ENCODE peak calls at places on chromosomes 13 and 19, in four cellular contexts. One of them, this sample, is unnamed.

GRCh38 chr13:44237276-44237767 is 136.3 kb upstream of the SERP2 start:
- DNase-seq in naive thymus-derived CD8-positive, alpha-beta T cell: no peak
- DNase-seq in stimulated activated CD4-positive, alpha-beta T cell treated with anti-CD3 and anti-CD28 coated beads, Interleukin-4, amount 100 ng/mL, for 4 hours: no peak
- DNase-seq in B cell: no peak
- DNase-seq in this sample: no peak

GRCh38 chr19:1862424-1863307 is 713 bp downstream of the KLF16 start:
- DNase-seq in stimulated activated CD4-positive, alpha-beta T cell treated with anti-CD3 and anti-CD28 coated beads, Interleukin-4, amount 100 ng/mL, for 4 hours: peak
- DNase-seq in B cell: no peak
- DNase-seq in naive thymus-derived CD8-positive, alpha-beta T cell: peak
- DNase-seq in this sample: peak

GRCh38 chr19:5567360-5567970 is at the start of gene TINCR:
- DNase-seq in stimulated activated CD4-positive, alpha-beta T cell treated with anti-CD3 and anti-CD28 coated beads, Interleukin-4, amount 100 ng/mL, for 4 hours: no peak
- DNase-seq in B cell: no peak
- DNase-seq in naive thymus-derived CD8-positive, alpha-beta T cell: no peak
- DNase-seq in this sample: no peak

GRCh38 chr19:7868671-7869452 is 5.3 kb downstream of the PRR36 start:
- DNase-seq in B cell: peak
- DNase-seq in stimulated activated CD4-positive, alpha-beta T cell treated with anti-CD3 and anti-CD28 coated beads, Interleukin-4, amount 100 ng/mL, for 4 hours: peak
- DNase-seq in naive thymus-derived CD8-positive, alpha-beta T cell: no peak
- DNase-seq in this sample: no peak

GRCh38 chr19:38841787-38842438 is 7.9 kb downstream of the HNRNPL start:
- DNase-seq in B cell: no peak
- DNase-seq in stimulated activated CD4-positive, alpha-beta T cell treated with anti-CD3 and anti-CD28 coated beads, Interleukin-4, amount 100 ng/mL, for 4 hours: no peak
- DNase-seq in naive thymus-derived CD8-positive, alpha-beta T cell: peak
- DNase-seq in this sample: peak

GRCh38 chr13:110108348-110109139 is 198.4 kb downstream of the COL4A1 start:
- DNase-seq in naive thymus-derived CD8-positive, alpha-beta T cell: no peak
- DNase-seq in stimulated activated CD4-positive, alpha-beta T cell treated with anti-CD3 and anti-CD28 coated beads, Interleukin-4, amount 100 ng/mL, for 4 hours: no peak
- DNase-seq in B cell: no peak
- DNase-seq in this sample: no peak

GRCh38 chr13:43831088-43831487 is 44.3 kb upstream of the ENOX1 start:
- DNase-seq in B cell: no peak
- DNase-seq in stimulated activated CD4-positive, alpha-beta T cell treated with anti-CD3 and anti-CD28 coated beads, Interleukin-4, amount 100 ng/mL, for 4 hours: no peak
- DNase-seq in naive thymus-derived CD8-positive, alpha-beta T cell: no peak
- DNase-seq in this sample: no peak

GRCh38 chr13:35992964-35993363 is 138.2 kb downstream of the DCLK1 start:
- DNase-seq in stimulated activated CD4-positive, alpha-beta T cell treated with anti-CD3 and anti-CD28 coated beads, Interleukin-4, amount 100 ng/mL, for 4 hours: no peak
- DNase-seq in naive thymus-derived CD8-positive, alpha-beta T cell: no peak
- DNase-seq in B cell: no peak
- DNase-seq in this sample: no peak

GRCh38 chr19:18729933-18730530 is 46.6 kb downstream of the CRTC1 start:
- DNase-seq in naive thymus-derived CD8-positive, alpha-beta T cell: no peak
- DNase-seq in B cell: no peak
- DNase-seq in stimulated activated CD4-positive, alpha-beta T cell treated with anti-CD3 and anti-CD28 coated beads, Interleukin-4, amount 100 ng/mL, for 4 hours: no peak
- DNase-seq in this sample: no peak

GRCh38 chr13:110447801-110448200 is 113.7 kb downstream of the RAB20 start:
- DNase-seq in B cell: no peak
- DNase-seq in stimulated activated CD4-positive, alpha-beta T cell treated with anti-CD3 and anti-CD28 coated beads, Interleukin-4, amount 100 ng/mL, for 4 hours: no peak
- DNase-seq in naive thymus-derived CD8-positive, alpha-beta T cell: no peak
- DNase-seq in this sample: no peak

GRCh38 chr13:75416327-75417005 is 65.5 kb downstream of the TBC1D4 start:
- DNase-seq in B cell: no peak
- DNase-seq in stimulated activated CD4-positive, alpha-beta T cell treated with anti-CD3 and anti-CD28 coated beads, Interleukin-4, amount 100 ng/mL, for 4 hours: no peak
- DNase-seq in naive thymus-derived CD8-positive, alpha-beta T cell: no peak
- DNase-seq in this sample: no peak

GRCh38 chr13:60112771-60113170 is 51.0 kb downstream of the DIAPH3 start:
- DNase-seq in naive thymus-derived CD8-positive, alpha-beta T cell: no peak
- DNase-seq in stimulated activated CD4-positive, alpha-beta T cell treated with anti-CD3 and anti-CD28 coated beads, Interleukin-4, amount 100 ng/mL, for 4 hours: no peak
- DNase-seq in B cell: no peak
- DNase-seq in this sample: no peak

GRCh38 chr13:113355621-113356020 is 8.3 kb downstream of the GRTP1 start:
- DNase-seq in B cell: no peak
- DNase-seq in stimulated activated CD4-positive, alpha-beta T cell treated with anti-CD3 and anti-CD28 coated beads, Interleukin-4, amount 100 ng/mL, for 4 hours: no peak
- DNase-seq in naive thymus-derived CD8-positive, alpha-beta T cell: no peak
- DNase-seq in this sample: no peak

GRCh38 chr19:11145147-11145924 is 10.2 kb downstream of the SPC24 start:
- DNase-seq in stimulated activated CD4-positive, alpha-beta T cell treated with anti-CD3 and anti-CD28 coated beads, Interleukin-4, amount 100 ng/mL, for 4 hours: no peak
- DNase-seq in B cell: no peak
- DNase-seq in naive thymus-derived CD8-positive, alpha-beta T cell: no peak
- DNase-seq in this sample: no peak

GRCh38 chr19:39203372-39204341 is at the start of gene SYCN:
- DNase-seq in B cell: no peak
- DNase-seq in stimulated activated CD4-positive, alpha-beta T cell treated with anti-CD3 and anti-CD28 coated beads, Interleukin-4, amount 100 ng/mL, for 4 hours: no peak
- DNase-seq in naive thymus-derived CD8-positive, alpha-beta T cell: no peak
- DNase-seq in this sample: no peak

GRCh38 chr19:32921624-32922023 is 50.1 kb downstream of the CEP89 start:
- DNase-seq in B cell: no peak
- DNase-seq in stimulated activated CD4-positive, alpha-beta T cell treated with anti-CD3 and anti-CD28 coated beads, Interleukin-4, amount 100 ng/mL, for 4 hours: no peak
- DNase-seq in naive thymus-derived CD8-positive, alpha-beta T cell: no peak
- DNase-seq in this sample: no peak

GRCh38 chr13:36029171-36029570 is 102.0 kb downstream of the DCLK1 start:
- DNase-seq in B cell: no peak
- DNase-seq in naive thymus-derived CD8-positive, alpha-beta T cell: no peak
- DNase-seq in stimulated activated CD4-positive, alpha-beta T cell treated with anti-CD3 and anti-CD28 coated beads, Interleukin-4, amount 100 ng/mL, for 4 hours: no peak
- DNase-seq in this sample: no peak

GRCh38 chr19:58304255-58304654 is 922 bp upstream of the ERVK3-1 start:
- DNase-seq in stimulated activated CD4-positive, alpha-beta T cell treated with anti-CD3 and anti-CD28 coated beads, Interleukin-4, amount 100 ng/mL, for 4 hours: no peak
- DNase-seq in naive thymus-derived CD8-positive, alpha-beta T cell: no peak
- DNase-seq in B cell: no peak
- DNase-seq in this sample: no peak

GRCh38 chr13:80359459-80360297 is 18.8 kb upstream of the SPRY2 start:
- DNase-seq in naive thymus-derived CD8-positive, alpha-beta T cell: no peak
- DNase-seq in stimulated activated CD4-positive, alpha-beta T cell treated with anti-CD3 and anti-CD28 coated beads, Interleukin-4, amount 100 ng/mL, for 4 hours: no peak
- DNase-seq in B cell: no peak
- DNase-seq in this sample: no peak

GRCh38 chr13:26971990-26972888 is 199.4 kb downstream of the USP12 start:
- DNase-seq in stimulated activated CD4-positive, alpha-beta T cell treated with anti-CD3 and anti-CD28 coated beads, Interleukin-4, amount 100 ng/mL, for 4 hours: peak
- DNase-seq in naive thymus-derived CD8-positive, alpha-beta T cell: no peak
- DNase-seq in B cell: no peak
- DNase-seq in this sample: peak

GRCh38 chr13:97259787-97260641 is 37.9 kb downstream of the MBNL2 start:
- DNase-seq in naive thymus-derived CD8-positive, alpha-beta T cell: no peak
- DNase-seq in stimulated activated CD4-positive, alpha-beta T cell treated with anti-CD3 and anti-CD28 coated beads, Interleukin-4, amount 100 ng/mL, for 4 hours: no peak
- DNase-seq in B cell: no peak
- DNase-seq in this sample: no peak

GRCh38 chr13:43245374-43245964 is 222.1 kb downstream of the DNAJC15 start:
- DNase-seq in B cell: no peak
- DNase-seq in stimulated activated CD4-positive, alpha-beta T cell treated with anti-CD3 and anti-CD28 coated beads, Interleukin-4, amount 100 ng/mL, for 4 hours: no peak
- DNase-seq in naive thymus-derived CD8-positive, alpha-beta T cell: no peak
- DNase-seq in this sample: no peak

GRCh38 chr19:18832331-18833140 is 777 bp downstream of the UPF1 start:
- DNase-seq in stimulated activated CD4-positive, alpha-beta T cell treated with anti-CD3 and anti-CD28 coated beads, Interleukin-4, amount 100 ng/mL, for 4 hours: peak
- DNase-seq in B cell: peak
- DNase-seq in naive thymus-derived CD8-positive, alpha-beta T cell: no peak
- DNase-seq in this sample: no peak

GRCh38 chr13:36769545-36769944 is 49.5 kb upstream of the RFXAP start:
- DNase-seq in stimulated activated CD4-positive, alpha-beta T cell treated with anti-CD3 and anti-CD28 coated beads, Interleukin-4, amount 100 ng/mL, for 4 hours: no peak
- DNase-seq in B cell: no peak
- DNase-seq in naive thymus-derived CD8-positive, alpha-beta T cell: no peak
- DNase-seq in this sample: no peak

GRCh38 chr13:41384749-41385503 is 72.4 kb upstream of the RGCC start:
- DNase-seq in naive thymus-derived CD8-positive, alpha-beta T cell: no peak
- DNase-seq in stimulated activated CD4-positive, alpha-beta T cell treated with anti-CD3 and anti-CD28 coated beads, Interleukin-4, amount 100 ng/mL, for 4 hours: no peak
- DNase-seq in B cell: no peak
- DNase-seq in this sample: no peak

GRCh38 chr13:106118996-106119395 is 416.5 kb downstream of the EFNB2 start:
- DNase-seq in B cell: no peak
- DNase-seq in naive thymus-derived CD8-positive, alpha-beta T cell: no peak
- DNase-seq in stimulated activated CD4-positive, alpha-beta T cell treated with anti-CD3 and anti-CD28 coated beads, Interleukin-4, amount 100 ng/mL, for 4 hours: no peak
- DNase-seq in this sample: no peak

GRCh38 chr19:57319869-57320179 is 448 bp upstream of the ZNF543 start:
- DNase-seq in naive thymus-derived CD8-positive, alpha-beta T cell: no peak
- DNase-seq in B cell: no peak
- DNase-seq in stimulated activated CD4-positive, alpha-beta T cell treated with anti-CD3 and anti-CD28 coated beads, Interleukin-4, amount 100 ng/mL, for 4 hours: no peak
- DNase-seq in this sample: no peak

GRCh38 chr19:8614455-8614854 is 3.9 kb upstream of the ADAMTS10 start:
- DNase-seq in B cell: no peak
- DNase-seq in naive thymus-derived CD8-positive, alpha-beta T cell: no peak
- DNase-seq in stimulated activated CD4-positive, alpha-beta T cell treated with anti-CD3 and anti-CD28 coated beads, Interleukin-4, amount 100 ng/mL, for 4 hours: no peak
- DNase-seq in this sample: no peak

GRCh38 chr13:55155046-55155445 is 1985.7 kb upstream of the PRR20A start:
- DNase-seq in stimulated activated CD4-positive, alpha-beta T cell treated with anti-CD3 and anti-CD28 coated beads, Interleukin-4, amount 100 ng/mL, for 4 hours: no peak
- DNase-seq in B cell: no peak
- DNase-seq in naive thymus-derived CD8-positive, alpha-beta T cell: no peak
- DNase-seq in this sample: no peak

GRCh38 chr13:99955747-99956472 is 15.7 kb downstream of the ZIC5 start:
- DNase-seq in B cell: no peak
- DNase-seq in stimulated activated CD4-positive, alpha-beta T cell treated with anti-CD3 and anti-CD28 coated beads, Interleukin-4, amount 100 ng/mL, for 4 hours: no peak
- DNase-seq in naive thymus-derived CD8-positive, alpha-beta T cell: no peak
- DNase-seq in this sample: no peak

GRCh38 chr13:23753523-23753922 is 135.7 kb downstream of the MIPEP start:
- DNase-seq in stimulated activated CD4-positive, alpha-beta T cell treated with anti-CD3 and anti-CD28 coated beads, Interleukin-4, amount 100 ng/mL, for 4 hours: no peak
- DNase-seq in naive thymus-derived CD8-positive, alpha-beta T cell: no peak
- DNase-seq in B cell: no peak
- DNase-seq in this sample: no peak

GRCh38 chr13:34611678-34612077 is 330.4 kb upstream of the NBEA start:
- DNase-seq in naive thymus-derived CD8-positive, alpha-beta T cell: no peak
- DNase-seq in B cell: no peak
- DNase-seq in stimulated activated CD4-positive, alpha-beta T cell treated with anti-CD3 and anti-CD28 coated beads, Interleukin-4, amount 100 ng/mL, for 4 hours: no peak
- DNase-seq in this sample: no peak

GRCh38 chr13:68347220-68347619 is 1117.1 kb upstream of the PCDH9 start:
- DNase-seq in naive thymus-derived CD8-positive, alpha-beta T cell: no peak
- DNase-seq in stimulated activated CD4-positive, alpha-beta T cell treated with anti-CD3 and anti-CD28 coated beads, Interleukin-4, amount 100 ng/mL, for 4 hours: no peak
- DNase-seq in B cell: no peak
- DNase-seq in this sample: no peak

GRCh38 chr13:25085125-25085742 is 10.7 kb upstream of the PABPC3 start:
- DNase-seq in B cell: no peak
- DNase-seq in stimulated activated CD4-positive, alpha-beta T cell treated with anti-CD3 and anti-CD28 coated beads, Interleukin-4, amount 100 ng/mL, for 4 hours: no peak
- DNase-seq in naive thymus-derived CD8-positive, alpha-beta T cell: no peak
- DNase-seq in this sample: no peak

GRCh38 chr19:28472843-28473242 is 740.1 kb downstream of the UQCRFS1 start:
- DNase-seq in naive thymus-derived CD8-positive, alpha-beta T cell: no peak
- DNase-seq in stimulated activated CD4-positive, alpha-beta T cell treated with anti-CD3 and anti-CD28 coated beads, Interleukin-4, amount 100 ng/mL, for 4 hours: no peak
- DNase-seq in B cell: no peak
- DNase-seq in this sample: no peak

GRCh38 chr13:99464441-99464949 is 36.8 kb upstream of the TM9SF2 start:
- DNase-seq in naive thymus-derived CD8-positive, alpha-beta T cell: peak
- DNase-seq in B cell: no peak
- DNase-seq in stimulated activated CD4-positive, alpha-beta T cell treated with anti-CD3 and anti-CD28 coated beads, Interleukin-4, amount 100 ng/mL, for 4 hours: no peak
- DNase-seq in this sample: no peak